ENCODE peak calls at places on chromosomes 4 and X, in ten cellular contexts. A is thoracic aorta; V is activated CD4-positive, alpha-beta T cell treated with anti-CD3 and anti-CD28 coated beads, Interleukin-2, amount 50 U/mL, for 24 hours; P is left lung; Y is HT1080; M is stimulated activated CD4-positive, alpha-beta T cell treated with anti-CD3 and anti-CD28 coated beads, Interleukin-2, amount 100 ng/mL, for 24 hours; C is activated naive CD8-positive, alpha-beta T cell treated with anti-CD3 and anti-CD28 coated beads, Interleukin-2, amount 50 U/mL, for 24 hours; O is GM06990; G is AG08396; W is neural crest cell. Z is an unnamed sample.

GRCh38 chrX:122552291-122552800 is 631.7 kb upstream of the GRIA3 start:
- DNase-seq in Y (no peak), O (no peak), C (no peak), W (no peak), M (no peak), V (no peak), G (no peak), A (no peak), P (no peak), Z (no peak)

GRCh38 chrX:13087322-13088154 is 43.1 kb upstream of the FAM9C start:
- DNase-seq in Y (peak), M (peak), P (no peak), V (peak), A (no peak), G (no peak), O (peak), C (peak), W (no peak), Z (no peak)

GRCh38 chrX:40090961-40091360 is 6.8 kb downstream of the BCOR start:
- DNase-seq in Y (no peak), O (no peak), W (no peak), P (no peak), A (no peak), M (no peak), V (no peak), G (no peak), C (no peak), Z (no peak)

GRCh38 chr4:164221631-164222030 is 532.3 kb upstream of the SMIM31 start:
- DNase-seq in W (no peak), A (no peak), P (no peak), V (no peak), M (no peak), O (no peak), C (no peak), Y (peak), G (no peak), Z (no peak)

GRCh38 chr4:41256131-41256739 is 493 bp upstream of the UCHL1 start:
- DNase-seq in Y (no peak), A (no peak), G (peak), W (peak), C (no peak), P (no peak), O (no peak), V (no peak), M (no peak), Z (no peak)

GRCh38 chr4:180240670-180241069 is 2002.5 kb upstream of the TENM3 start:
- DNase-seq in V (no peak), G (no peak), W (no peak), P (no peak), C (no peak), Y (no peak), A (no peak), M (no peak), O (no peak), Z (no peak)

GRCh38 chrX:73561791-73562190 is 1.2 kb upstream of the CHIC1 start:
- DNase-seq in Y (no peak), W (no peak), C (no peak), P (no peak), V (no peak), O (no peak), A (no peak), M (no peak), G (peak), Z (no peak)

GRCh38 chr4:11232004-11232403 is 196.7 kb downstream of the HS3ST1 start:
- DNase-seq in C (no peak), V (no peak), P (no peak), O (no peak), G (no peak), A (no peak), M (no peak), Y (no peak), W (no peak), Z (no peak)

GRCh38 chr4:82823062-82823461 is 24.5 kb upstream of the SCD5 start:
- DNase-seq in O (no peak), Y (no peak), P (no peak), V (no peak), A (no peak), M (no peak), W (no peak), G (no peak), C (no peak), Z (no peak)

GRCh38 chrX:37672563-37672962 is 13.0 kb upstream of the XK start:
- DNase-seq in G (no peak), V (no peak), Y (no peak), M (no peak), A (no peak), W (no peak), O (no peak), P (no peak), C (no peak), Z (no peak)

GRCh38 chrX:3345281-3346081 is 971 bp downstream of the MXRA5 start:
- DNase-seq in A (no peak), W (peak), V (no peak), Y (no peak), C (no peak), G (peak), M (no peak), P (peak), O (no peak), Z (no peak)

GRCh38 chr4:189974056-189974455 is 33.4 kb downstream of the FRG1 start:
- DNase-seq in A (no peak), Y (peak), P (no peak), O (no peak), M (no peak), C (no peak), V (no peak), W (no peak), G (no peak), Z (no peak)

GRCh38 chrX:118520206-118520857 is 24.7 kb downstream of the DOCK11 start:
- DNase-seq in C (no peak), M (no peak), G (no peak), W (no peak), O (no peak), Y (peak), A (no peak), P (no peak), V (no peak), Z (no peak)

GRCh38 chr4:83320548-83320947 is 14.1 kb downstream of the HPSE start:
- DNase-seq in Y (peak), O (no peak), P (peak), W (no peak), G (peak), A (peak), M (peak), V (no peak), C (peak), Z (no peak)

GRCh38 chr4:10006604-10007435 is 14.5 kb downstream of the SLC2A9 start:
- DNase-seq in O (peak), A (no peak), Y (peak), M (no peak), W (no peak), V (no peak), G (no peak), P (peak), C (no peak), Z (no peak)

Z was measured in NCI-H2107.